ENCODE peak calls at places on chromosomes 1 and 21, in nine cellular contexts. S is Panc1; Q is lower lobe of right lung; H is mammary epithelial cell; E is MM.1S; K is CD8-positive, alpha-beta T cell; L is colonic mucosa; C is CD4-positive, CD25-positive, alpha-beta regulatory T cell; X is left ventricle myocardium inferior. P is an unnamed sample.

GRCh38 chr1:218823291-218823900 is 350.3 kb upstream of the LYPLAL1 start:
- DNase-seq in S (no peak), Q (no peak), H (peak; percentile 63), E (no peak), K (no peak), L (no peak), C (no peak), X (no peak), P (no peak)

GRCh38 chr1:84932991-84933611 is 40.1 kb upstream of the LPAR3 start:
- DNase-seq in S (no peak), Q (no peak), H (no peak), E (no peak), K (no peak), L (no peak), C (no peak), X (no peak), P (no peak)

GRCh38 chr1:212667223-212668139 is 32.2 kb downstream of the BATF3 start:
- DNase-seq in S (no peak), Q (no peak), H (peak; percentile 71), E (no peak), K (no peak), L (no peak), C (no peak), X (no peak), P (peak; percentile 62)

GRCh38 chr1:161900155-161900554 is 123.5 kb downstream of the OLFML2B start:
- DNase-seq in S (no peak), Q (no peak), H (no peak), E (no peak), K (no peak), L (no peak), C (no peak), X (no peak), P (no peak)

GRCh38 chr1:43981135-43981491 is 2.1 kb downstream of the B4GALT2 start:
- DNase-seq in S (no peak), Q (no peak), H (peak; percentile 53), E (no peak), K (no peak), L (peak; percentile 83), C (no peak), X (no peak), P (peak; percentile 70)

GRCh38 chr1:232509570-232509969 is 120.4 kb downstream of the SIPA1L2 start:
- DNase-seq in S (no peak), Q (no peak), H (no peak), E (no peak), K (no peak), L (no peak), C (no peak), X (peak; percentile 38), P (no peak)

GRCh38 chr1:168261390-168261789 is 19.3 kb upstream of the TBX19 start:
- DNase-seq in S (no peak), Q (no peak), H (peak; percentile 33), E (no peak), K (no peak), L (no peak), C (no peak), X (no peak), P (no peak)

GRCh38 chr1:47188901-47189785 is 693 bp downstream of the PDZK1IP1 start:
- DNase-seq in S (no peak), Q (no peak), H (no peak), E (no peak), K (no peak), L (peak; percentile 23), C (no peak), X (no peak), P (no peak)

GRCh38 chr21:38494688-38495087 is 3.6 kb downstream of the ERG start:
- DNase-seq in S (no peak), Q (no peak), H (no peak), E (no peak), K (no peak), L (no peak), C (no peak), X (no peak), P (no peak)

GRCh38 chr21:38494254-38494648 is 4.0 kb downstream of the ERG start:
- DNase-seq in S (no peak), Q (no peak), H (no peak), E (no peak), K (no peak), L (no peak), C (no peak), X (no peak), P (no peak)

GRCh38 chr21:38495242-38495641 is 3.0 kb downstream of the ERG start:
- DNase-seq in S (no peak), Q (no peak), H (no peak), E (no peak), K (no peak), L (no peak), C (no peak), X (no peak), P (no peak)

GRCh38 chr21:38498057-38498833 is at the start of gene ERG:
- DNase-seq in S (no peak), Q (no peak), H (no peak), E (no peak), K (no peak), L (no peak), C (no peak), X (peak; percentile 30), P (no peak)

GRCh38 chr21:38496224-38496623 is 2.1 kb downstream of the ERG start:
- DNase-seq in S (no peak), Q (no peak), H (no peak), E (no peak), K (no peak), L (no peak), C (no peak), X (no peak), P (no peak)
- H3K4me1 ChIP-seq in S (peaks cover 3% of the 10 kb centered on the region), Q (peaks cover 26% of the 10 kb centered on the region), H (peaks cover 6% of the 10 kb centered on the region), E (no peaks in the 10 kb centered on the region), K (no peaks in the 10 kb centered on the region), L (no peaks in the 10 kb centered on the region), C (no peaks in the 10 kb centered on the region), X (peaks cover 50% of the 10 kb centered on the region), P (no peaks in the 10 kb centered on the region)

DNA sequence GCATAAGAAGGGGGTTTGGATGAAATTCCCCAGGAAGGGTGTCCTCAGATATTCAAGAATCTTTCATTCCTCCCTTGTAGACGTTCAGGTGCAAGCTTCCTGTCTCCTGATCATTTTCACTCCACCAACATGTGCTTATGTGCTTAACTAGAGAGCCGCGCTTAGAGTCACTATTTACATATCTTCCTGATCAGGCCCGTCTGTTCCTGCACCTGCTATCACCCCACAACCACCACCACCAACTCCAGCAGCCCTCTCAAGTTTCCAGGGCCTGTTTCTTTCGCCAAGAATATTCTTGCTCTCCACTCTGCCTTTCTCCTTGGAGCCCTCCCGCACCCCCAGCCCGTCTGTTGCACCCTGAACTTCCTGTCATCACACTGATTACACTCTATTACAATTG is 113.4 kb downstream of the SPSB1 start:
- DNase-seq in S (no peak), Q (no peak), H (no peak), E (peak; percentile 40), K (no peak), L (no peak), C (no peak), X (no peak), P (no peak)
- H3K4me1 ChIP-seq in S (peaks cover 31% of the 10 kb centered on the region), Q (peaks cover 4% of the 10 kb centered on the region), H (no peaks in the 10 kb centered on the region), E (peaks cover 6% of the 10 kb centered on the region), K (no peaks in the 10 kb centered on the region), L (no peaks in the 10 kb centered on the region), C (peaks cover 5% of the 10 kb centered on the region), X (peaks cover 19% of the 10 kb centered on the region), P (no peaks in the 10 kb centered on the region)

DNA sequence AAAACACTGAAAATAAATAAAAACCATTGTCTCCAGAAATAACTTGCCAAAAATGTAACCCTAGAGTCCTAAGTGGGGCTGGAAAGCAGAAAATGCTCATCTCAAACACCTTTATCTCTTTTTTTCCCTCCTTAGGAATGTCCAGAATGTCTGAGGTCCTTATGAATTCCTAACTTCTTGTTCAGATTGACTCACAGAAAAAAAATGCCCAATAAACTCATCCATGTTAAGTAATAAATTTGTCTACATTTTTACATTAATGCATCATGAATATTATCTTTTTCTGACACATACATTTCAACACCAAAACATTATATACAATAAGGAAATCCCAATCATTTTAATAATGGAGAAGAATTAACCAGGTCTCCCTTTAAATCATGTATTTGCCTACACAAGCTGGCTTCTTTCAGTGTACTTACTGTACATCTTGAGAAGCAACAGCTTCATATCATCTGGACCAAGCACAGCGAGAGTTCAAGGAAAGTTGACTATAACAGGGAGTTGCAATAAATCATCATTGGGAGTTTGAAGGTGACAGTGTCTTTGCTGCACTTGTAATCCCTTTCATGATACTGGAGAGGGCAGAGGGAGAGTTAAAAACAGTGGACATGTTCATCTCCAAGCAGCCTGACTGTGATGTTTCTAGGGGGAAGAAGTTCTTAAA is 565.2 kb downstream of the LTN1 start:
- DNase-seq in S (no peak), Q (no peak), H (peak; percentile 20), E (no peak), K (no peak), L (no peak), C (no peak), X (no peak), P (no peak)
- H3K4me1 ChIP-seq in S (no peaks in the 10 kb centered on the region), Q (no peaks in the 10 kb centered on the region), H (peaks cover 10% of the 10 kb centered on the region), E (no peaks in the 10 kb centered on the region), K (no peaks in the 10 kb centered on the region), L (no peaks in the 10 kb centered on the region), C (no peaks in the 10 kb centered on the region), X (no peaks in the 10 kb centered on the region), P (peaks cover 4% of the 10 kb centered on the region)

GRCh38 chr1:181115367-181115684 is 26.8 kb downstream of the IER5 start:
- DNase-seq in S (no peak), Q (no peak), H (no peak), E (no peak), K (no peak), L (no peak), C (no peak), X (no peak), P (no peak)

GRCh38 chr1:181114574-181115366 is 26.3 kb downstream of the IER5 start:
- DNase-seq in S (no peak), Q (no peak), H (no peak), E (no peak), K (no peak), L (no peak), C (no peak), X (no peak), P (no peak)

GRCh38 chr1:181119076-181119989 is 30.8 kb downstream of the IER5 start:
- DNase-seq in S (no peak), Q (no peak), H (peak; percentile 99), E (no peak), K (no peak), L (no peak), C (no peak), X (no peak), P (no peak)

GRCh38 chr1:181116819-181117390 is 28.4 kb downstream of the IER5 start:
- DNase-seq in S (no peak), Q (no peak), H (no peak), E (no peak), K (no peak), L (no peak), C (no peak), X (no peak), P (no peak)

DNA sequence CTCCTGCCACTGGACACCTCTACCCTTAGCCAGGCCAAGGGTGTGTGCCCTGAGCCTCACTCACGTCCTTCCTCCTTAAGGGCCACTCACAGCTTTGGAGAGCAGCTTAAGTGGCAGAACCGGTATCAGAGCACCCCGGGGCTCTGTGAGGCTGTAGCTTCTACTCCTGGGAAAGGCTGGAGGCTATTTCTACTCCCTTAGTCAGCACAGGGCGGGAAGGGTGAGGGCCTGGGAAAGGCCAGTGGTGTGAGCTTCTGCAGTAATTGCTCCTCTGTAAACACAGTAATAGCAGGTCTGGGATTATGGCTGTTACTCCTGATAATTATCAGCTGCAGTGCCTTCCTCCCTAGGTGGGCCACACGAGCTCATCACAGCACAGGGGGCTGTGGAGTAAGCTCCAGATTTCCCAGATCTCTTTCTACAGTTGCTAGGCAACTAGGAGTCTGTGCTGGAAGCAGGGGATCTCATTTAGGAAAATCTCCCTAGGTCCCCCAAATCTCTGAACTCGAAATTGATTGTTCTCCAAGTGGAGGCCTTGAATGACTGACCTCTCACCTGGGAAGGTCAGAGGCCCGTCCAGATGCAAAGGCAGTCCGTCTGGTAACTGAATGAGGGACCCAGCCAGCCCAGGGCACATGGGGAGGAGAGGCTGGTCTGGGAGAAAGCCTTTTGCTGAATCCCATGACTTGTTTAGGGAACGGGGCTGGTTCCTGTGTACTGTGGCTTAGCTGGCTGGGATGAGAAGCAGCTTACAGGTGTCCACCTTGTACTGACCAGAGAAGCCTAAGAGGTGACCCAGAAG is 29.3 kb downstream of the IER5 start:
- DNase-seq in S (no peak), Q (peak; percentile 87), H (peak; percentile 96), E (no peak), K (no peak), L (no peak), C (no peak), X (no peak), P (no peak)
- H3K4me1 ChIP-seq in S (peaks cover 44% of the 10 kb centered on the region), Q (peaks cover 52% of the 10 kb centered on the region), H (peaks cover 62% of the 10 kb centered on the region), E (peaks cover 4% of the 10 kb centered on the region), K (no peaks in the 10 kb centered on the region), L (peaks cover 11% of the 10 kb centered on the region), C (no peaks in the 10 kb centered on the region), X (peaks cover 28% of the 10 kb centered on the region), P (peaks cover 8% of the 10 kb centered on the region)